ENCODE peak calls at places on chromosomes 2 and 18, in six cellular contexts. A, N, U, Z, D and M are unnamed samples.

GRCh38 chr2:157325786-157326185 is at the start of gene ERMN:
- DNase-seq in A (no peak), N (no peak), U (no peak), Z (no peak), D (peak; percentile 39), M (no peak)

GRCh38 chr2:101540518-101540917 is 65.6 kb upstream of the RFX8 start:
- DNase-seq in A (no peak), N (peak; percentile 84), U (no peak), Z (no peak), D (peak; percentile 66), M (no peak)

GRCh38 chr2:13558368-13558767 is 841.6 kb downstream of the TRIB2 start:
- DNase-seq in A (no peak), N (no peak), U (no peak), Z (no peak), D (peak; percentile 95), M (no peak)

GRCh38 chr2:234378440-234378839 is 118.4 kb downstream of the ARL4C start:
- DNase-seq in A (no peak), N (peak; percentile 84), U (no peak), Z (no peak), D (no peak), M (no peak)

GRCh38 chr18:3480827-3481226 is 30.9 kb downstream of the TGIF1 start:
- DNase-seq in A (no peak), N (no peak), U (no peak), Z (no peak), D (no peak), M (no peak)

GRCh38 chr2:44941551-44942234 is at the start of gene SIX3:
- DNase-seq in A (no peak), N (peak; percentile 22), U (peak; percentile 72), Z (peak; percentile 50), D (no peak), M (peak; percentile 80)

GRCh38 chr2:150674283-150674682 is 186.8 kb upstream of the RND3 start:
- DNase-seq in A (no peak), N (peak; percentile 68), U (no peak), Z (no peak), D (no peak), M (no peak)

GRCh38 chr2:105926960-105927678 is 182.4 kb downstream of the NCK2 start:
- DNase-seq in A (no peak), N (no peak), U (peak; percentile 86), Z (no peak), D (no peak), M (no peak)

GRCh38 chr2:157190151-157190550 is 67.4 kb upstream of the GALNT5 start:
- DNase-seq in A (no peak), N (peak; percentile 70), U (no peak), Z (no peak), D (no peak), M (no peak)

GRCh38 chr18:3453540-3454364 is 3.8 kb downstream of the TGIF1 start:
- DNase-seq in A (no peak), N (peak; percentile 99), U (peak; percentile 67), Z (no peak), D (peak; percentile 96), M (no peak)

GRCh38 chr2:26927221-26927620 is 43.2 kb upstream of the MAPRE3 start:
- DNase-seq in A (no peak), N (no peak), U (no peak), Z (no peak), D (no peak), M (no peak)

GRCh38 chr2:171798156-171798815 is 95.8 kb downstream of the SLC25A12 start:
- DNase-seq in A (no peak), N (peak; percentile 49), U (no peak), Z (no peak), D (peak; percentile 75), M (no peak)

GRCh38 chr2:133838642-133839370 is 270.5 kb upstream of the NCKAP5 start:
- DNase-seq in A (no peak), N (no peak), U (no peak), Z (no peak), D (no peak), M (no peak)

GRCh38 chr2:84442888-84443287 is 16.2 kb downstream of the SUCLG1 start:
- DNase-seq in A (no peak), N (no peak), U (no peak), Z (no peak), D (no peak), M (no peak)

GRCh38 chr2:192604295-192604694 is 409.6 kb upstream of the TMEFF2 start:
- DNase-seq in A (no peak), N (no peak), U (no peak), Z (peak; percentile 25), D (peak; percentile 0), M (no peak)

GRCh38 chr2:19337202-19337601 is 21.2 kb downstream of the OSR1 start:
- DNase-seq in A (no peak), N (no peak), U (no peak), Z (no peak), D (no peak), M (no peak)

GRCh38 chr2:65686928-65687521 is 254.6 kb upstream of the SPRED2 start:
- DNase-seq in A (no peak), N (no peak), U (no peak), Z (no peak), D (peak; percentile 39), M (no peak)

GRCh38 chr2:101999122-101999789 is 7.5 kb downstream of the IL1R2 start:
- DNase-seq in A (no peak), N (no peak), U (peak; percentile 35), Z (no peak), D (peak; percentile 87), M (no peak)

GRCh38 chr18:9730786-9731185 is 22.7 kb downstream of the RAB31 start:
- DNase-seq in A (no peak), N (no peak), U (no peak), Z (no peak), D (no peak), M (no peak)

GRCh38 chr18:63887424-63887823 is at the start of gene SERPINB2:
- DNase-seq in A (no peak), N (peak; percentile 43), U (peak; percentile 4), Z (no peak), D (peak; percentile 97), M (no peak)

GRCh38 chr2:177026253-177026652 is 186.3 kb upstream of the HNRNPA3 start:
- DNase-seq in A (no peak), N (no peak), U (no peak), Z (no peak), D (no peak), M (no peak)

GRCh38 chr2:233040571-233040970 is 8.1 kb downstream of the NEU2 start:
- DNase-seq in A (no peak), N (no peak), U (no peak), Z (no peak), D (no peak), M (no peak)

GRCh38 chr2:188609321-188610049 is 317.8 kb downstream of the GULP1 start:
- DNase-seq in A (no peak), N (peak; percentile 40), U (no peak), Z (no peak), D (no peak), M (no peak)

GRCh38 chr2:216536725-216537124 is 38.1 kb downstream of the RPL37A start:
- DNase-seq in A (no peak), N (peak; percentile 62), U (no peak), Z (no peak), D (no peak), M (no peak)

GRCh38 chr2:101371635-101372034 is 15.7 kb downstream of the CREG2 start:
- DNase-seq in A (no peak), N (no peak), U (no peak), Z (no peak), D (no peak), M (no peak)

GRCh38 chr2:24819442-24820174 is 26.4 kb downstream of the CENPO start:
- DNase-seq in A (no peak), N (no peak), U (no peak), Z (no peak), D (no peak), M (no peak)

GRCh38 chr18:50748243-50749229 is 71.3 kb downstream of the MRO start:
- DNase-seq in A (no peak), N (no peak), U (no peak), Z (peak; percentile 38), D (no peak), M (no peak)

DNA sequence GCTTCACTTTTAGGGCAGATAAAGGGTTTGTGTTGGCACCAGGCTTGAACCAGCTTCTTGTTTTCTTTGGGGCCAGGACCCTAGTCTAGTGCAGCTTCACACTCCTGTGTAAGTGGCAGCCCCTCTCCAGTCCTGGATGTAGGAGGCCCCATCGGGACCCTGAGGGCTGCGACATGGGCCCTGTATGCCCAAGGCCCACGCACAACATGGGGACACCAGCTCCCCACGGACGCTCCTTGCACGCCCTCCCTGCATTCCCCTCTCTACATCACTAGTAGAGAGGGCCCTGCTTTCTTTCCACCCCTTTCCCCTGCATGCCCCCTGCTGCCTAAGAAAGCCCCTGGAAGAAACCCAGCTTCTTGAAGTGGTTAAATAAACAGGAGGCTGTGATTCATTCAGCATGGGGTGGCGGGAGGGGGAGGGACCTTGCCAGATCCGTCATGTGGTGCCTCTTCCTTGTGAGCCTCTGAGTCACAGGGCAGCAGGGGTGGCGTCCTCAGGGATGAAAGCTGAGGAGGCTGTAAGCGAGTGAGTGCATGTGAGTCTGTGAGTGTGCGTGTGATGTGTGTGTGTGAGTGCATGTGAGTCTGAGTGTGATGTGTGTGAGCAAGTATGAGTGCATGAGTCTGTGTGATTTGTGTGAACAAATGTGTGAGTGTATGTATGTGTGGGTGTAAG is 42.5 kb downstream of the COPS8 start:
- DNase-seq in A (peak; percentile 93), N (peak; percentile 97), U (peak; percentile 88), Z (peak; percentile 16), D (peak; percentile 98), M (no peak)
- TF ChIP-seq CTCF in A (no peak), N (peak; percentile 17), U (no peak), Z (no peak), D (no peak), M (no peak)

DNA sequence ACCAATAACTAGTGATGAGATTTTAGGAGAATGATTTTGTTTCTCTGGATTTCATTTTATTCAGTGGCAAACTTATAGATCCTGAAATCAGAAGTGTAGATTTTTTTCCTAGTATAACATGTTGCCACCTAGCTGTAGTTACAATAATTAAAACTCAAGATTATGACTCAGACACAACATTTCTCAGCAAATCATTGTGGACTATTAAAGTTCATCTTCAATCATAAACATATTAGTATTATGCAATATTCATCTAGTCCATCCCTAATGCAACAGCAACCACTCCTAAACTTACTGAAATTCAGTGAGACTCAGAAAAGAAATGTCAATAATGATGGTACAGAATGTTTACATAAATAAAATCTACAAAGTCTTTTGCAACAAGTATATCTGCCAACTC is 51.3 kb downstream of the USP34 start:
- DNase-seq in A (no peak), N (no peak), U (no peak), Z (no peak), D (peak; percentile 55), M (no peak)
- TF ChIP-seq CTCF in A (no peak), N (no peak), U (peak; percentile 24), Z (no peak), D (no peak), M (no peak)

GRCh38 chr18:36714476-36714875 is 114.3 kb downstream of the TPGS2 start:
- DNase-seq in A (no peak), N (no peak), U (no peak), Z (no peak), D (no peak), M (no peak)
- TF ChIP-seq CTCF in A (no peak), N (peak; percentile 31), U (no peak), Z (no peak), D (no peak), M (no peak)

DNA sequence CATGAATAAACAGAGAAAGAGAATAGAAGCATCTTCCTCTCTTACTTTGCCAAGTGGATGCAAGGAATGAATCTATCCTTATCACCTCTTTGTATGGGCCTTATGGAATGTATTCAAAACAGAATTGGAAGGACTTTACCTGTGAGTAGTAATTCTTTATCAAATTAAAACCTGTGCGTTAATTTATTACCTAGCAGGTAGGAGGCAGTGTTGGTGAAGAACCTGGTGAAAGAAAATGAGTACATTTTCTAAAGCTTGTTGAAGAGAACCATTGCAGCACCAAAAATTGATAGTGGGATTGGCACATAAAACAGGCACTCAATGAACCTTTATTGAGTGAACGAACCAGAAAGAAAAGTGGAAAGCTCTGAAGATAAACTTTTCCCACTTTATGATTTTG is 1302.1 kb upstream of the CELF4 start:
- DNase-seq in A (no peak), N (no peak), U (no peak), Z (no peak), D (no peak), M (no peak)
- TF ChIP-seq CTCF in A (no peak), N (no peak), U (no peak), Z (no peak), D (no peak), M (no peak)